ENCODE peak calls at places on chromosomes 13 and 19, in five cellular contexts. I is A549, O is SK-N-SH, W is HepG2, X is K562. Y is an unnamed sample.

GRCh38 chr19:50330365-50331078 is 1.3 kb upstream of the KCNC3 start:
- DNase-seq in O (peak; percentile 93), W (peak; percentile 73), I (peak; percentile 87), X (peak; percentile 84), Y (peak; percentile 96)

GRCh38 chr19:49820125-49820524 is 2.0 kb downstream of the MED25 start:
- DNase-seq in I (no peak), O (no peak), X (no peak), W (no peak), Y (no peak)

GRCh38 chr19:32168606-32169005 is 176.8 kb upstream of the ZNF507 start:
- DNase-seq in X (no peak), W (no peak), I (no peak), O (no peak), Y (no peak)

GRCh38 chr19:34975056-34975455 is 11.0 kb upstream of the ZNF792 start:
- DNase-seq in O (no peak), I (no peak), X (no peak), W (peak; percentile 45), Y (no peak)

GRCh38 chr13:114067886-114068722 is 64.3 kb downstream of the RASA3 start:
- DNase-seq in W (no peak), O (no peak), I (no peak), X (no peak), Y (no peak)

GRCh38 chr19:945401-946252 is 19.8 kb downstream of the ARID3A start:
- DNase-seq in X (no peak), W (no peak), O (no peak), I (no peak), Y (no peak)

GRCh38 chr13:45331981-45332830 is 8.8 kb downstream of the TPT1 start:
- DNase-seq in X (no peak), O (no peak), I (peak; percentile 73), W (peak; percentile 75), Y (no peak)

GRCh38 chr13:31629085-31629785 is 110.1 kb upstream of the RXFP2 start:
- DNase-seq in I (no peak), X (no peak), W (no peak), O (no peak), Y (no peak)

GRCh38 chr19:58558066-58558622 is at the start of gene UBE2M:
- DNase-seq in O (no peak), X (peak; percentile 66), I (peak; percentile 42), W (no peak), Y (peak; percentile 63)

GRCh38 chr13:30107126-30107525 is 200.2 kb downstream of the KATNAL1 start:
- DNase-seq in W (no peak), O (no peak), I (no peak), X (no peak), Y (no peak)

DNA sequence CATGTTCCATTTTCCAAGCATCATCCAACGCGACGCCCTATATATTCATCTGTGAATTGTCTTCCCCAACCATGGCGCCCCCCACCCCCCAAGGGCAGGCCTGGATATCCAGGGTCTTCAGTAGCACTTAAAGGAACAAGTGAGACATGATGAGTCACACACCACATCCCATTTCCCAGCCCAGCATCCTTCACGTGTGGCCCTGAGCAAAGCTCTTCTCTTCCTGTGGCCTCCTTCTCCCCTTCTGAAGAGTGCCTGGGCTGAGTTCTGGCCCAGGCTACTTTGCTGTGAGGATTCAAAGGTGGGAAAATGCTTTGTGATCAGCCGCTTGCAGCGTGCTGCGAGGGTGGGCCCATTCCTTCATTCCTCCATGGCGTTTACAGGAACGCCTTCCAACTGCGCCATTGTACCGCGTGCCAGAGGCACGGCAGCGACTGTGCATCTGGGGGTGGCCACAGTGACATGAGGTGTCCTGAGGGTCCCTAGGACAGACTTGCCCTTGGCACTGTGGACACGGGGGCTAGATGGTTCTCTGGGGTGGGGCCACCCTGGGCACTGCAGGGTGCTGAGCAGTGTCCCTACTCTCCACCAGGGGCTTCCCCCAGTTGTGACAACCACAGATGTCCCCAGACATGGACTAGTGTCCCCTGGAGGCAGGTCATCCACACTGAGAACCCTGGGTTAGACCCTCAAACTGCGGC is 11.7 kb downstream of the PLIN4 start:
- DNase-seq in O (no peak), X (no peak), W (no peak), I (no peak), Y (no peak)
- TF ChIP-seq REST in O (no peak), X (no peak), W (no peak), I (no peak), Y (no peak)

GRCh38 chr19:6241680-6242079 is 38.1 kb downstream of the MLLT1 start:
- DNase-seq in I (no peak), W (peak; percentile 88), O (peak; percentile 79), X (no peak), Y (no peak)
- TF ChIP-seq REST in I (no peak), W (no peak), O (no peak), X (no peak), Y (no peak)

GRCh38 chr13:110287031-110287828 is 19.7 kb downstream of the COL4A1 start:
- DNase-seq in O (no peak), W (no peak), X (no peak), I (no peak), Y (no peak)
- TF ChIP-seq REST in O (no peak), W (no peak), X (no peak), I (no peak), Y (no peak)

GRCh38 chr13:101049166-101049850 is 367.0 kb downstream of the NALCN start:
- DNase-seq in O (no peak), I (no peak), X (no peak), W (no peak), Y (no peak)
- TF ChIP-seq REST in O (no peak), I (no peak), X (no peak), W (no peak), Y (no peak)

Y was measured in GM23338.